ENCODE peak calls at places on chromosome X, in nine cellular contexts. E is adrenal gland; F is heart right ventricle; P is CD8-positive, alpha-beta T cell; G is psoas muscle; X is ovary; W is fibroblast of pulmonary artery; Q is left lung; K is AG10803. V is an unnamed sample.

GRCh38 chrX:12844319-12844718 is 22.6 kb upstream of the TLR7 start:
- DNase-seq in E (no peak), F (no peak), P (no peak), G (no peak), X (no peak), W (no peak), Q (no peak), K (no peak), V (no peak)

GRCh38 chrX:93985621-93986020 is 311.6 kb downstream of the FAM133A start:
- DNase-seq in E (no peak), F (no peak), P (no peak), G (no peak), X (no peak), W (no peak), Q (no peak), K (no peak), V (peak; percentile 2)

GRCh38 chrX:129653985-129654651 is 638 bp downstream of the APLN start:
- DNase-seq in E (no peak), F (no peak), P (no peak), G (no peak), X (no peak), W (no peak), Q (peak; percentile 78), K (no peak), V (no peak)

GRCh38 chrX:133390647-133391046 is 24.6 kb downstream of the GPC4 start:
- DNase-seq in E (no peak), F (no peak), P (no peak), G (no peak), X (no peak), W (no peak), Q (no peak), K (no peak), V (no peak)

GRCh38 chrX:32532282-32532681 is 679.1 kb downstream of the DMD start:
- DNase-seq in E (no peak), F (no peak), P (no peak), G (no peak), X (no peak), W (peak; percentile 6), Q (no peak), K (no peak), V (no peak)

GRCh38 chrX:41333744-41333993 is 293 bp upstream of the DDX3X start:
- DNase-seq in E (peak; percentile 90), F (peak; percentile 69), P (no peak), G (peak; percentile 82), X (no peak), W (peak; percentile 91), Q (no peak), K (peak; percentile 83), V (peak; percentile 92)

GRCh38 chrX:100999451-100999850 is 29.9 kb downstream of the ARL13A start:
- DNase-seq in E (no peak), F (no peak), P (no peak), G (no peak), X (no peak), W (no peak), Q (no peak), K (no peak), V (no peak)

GRCh38 chrX:72107320-72107719 is 24.4 kb downstream of the RTL5 start:
- DNase-seq in E (no peak), F (no peak), P (no peak), G (no peak), X (no peak), W (peak; percentile 28), Q (no peak), K (peak; percentile 41), V (peak; percentile 61)

DNA sequence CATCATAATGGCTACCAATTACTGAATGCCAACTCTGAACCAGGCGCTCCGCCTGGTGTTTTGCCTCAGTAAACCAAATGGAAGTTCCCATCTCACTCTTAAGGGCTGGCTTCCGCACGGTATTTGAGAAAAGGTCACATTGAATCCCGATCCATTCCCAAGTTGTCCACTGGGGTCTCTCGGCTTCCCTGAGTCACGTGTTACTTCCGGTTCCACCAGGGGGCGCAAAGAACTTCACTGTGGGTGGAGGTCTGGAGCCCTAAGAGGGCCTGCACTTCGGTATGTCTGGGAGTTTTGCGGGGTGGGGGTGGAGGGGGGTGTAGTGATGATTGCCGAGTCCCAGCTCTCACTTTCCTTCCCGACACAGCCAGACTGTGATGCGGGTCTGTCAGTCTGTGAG is 13.4 kb upstream of the NHS start:
- DNase-seq in E (no peak), F (no peak), P (no peak), G (no peak), X (no peak), W (no peak), Q (no peak), K (no peak), V (peak; percentile 5)
- TF ChIP-seq CTCF in E (peak; percentile 21), F (no peak), P (no peak), G (no peak), X (no peak), W (peak; percentile 6), Q (no peak), K (peak; percentile 16), V (peak; percentile 29)

GRCh38 chrX:5852941-5853340 is 375.7 kb downstream of the NLGN4X start:
- DNase-seq in E (no peak), F (no peak), P (no peak), G (no peak), X (no peak), W (no peak), Q (no peak), K (no peak), V (no peak)

GRCh38 chrX:5857232-5857631 is 371.4 kb downstream of the NLGN4X start:
- DNase-seq in E (no peak), F (no peak), P (no peak), G (no peak), X (no peak), W (no peak), Q (no peak), K (no peak), V (no peak)
- H3K4me3 ChIP-seq in E (no peak overlapping the region), F (no peak overlapping the region), P (no peak overlapping the region), G (no peak overlapping the region), X (no peak overlapping the region), W (no peak overlapping the region), Q (no peak overlapping the region), K (no peak overlapping the region), V (no peak overlapping the region)

GRCh38 chrX:136171420-136171819 is 24.1 kb downstream of the FHL1 start:
- DNase-seq in E (no peak), F (no peak), P (no peak), G (no peak), X (no peak), W (no peak), Q (no peak), K (no peak), V (no peak)

GRCh38 chrX:136170109-136170800 is 22.9 kb downstream of the FHL1 start:
- DNase-seq in E (peak; percentile 48), F (peak; percentile 37), P (no peak), G (no peak), X (peak; percentile 25), W (peak; percentile 58), Q (no peak), K (peak; percentile 71), V (peak; percentile 59)

GRCh38 chrX:136163694-136164093 is 16.4 kb downstream of the FHL1 start:
- DNase-seq in E (no peak), F (no peak), P (no peak), G (no peak), X (no peak), W (no peak), Q (no peak), K (peak; percentile 26), V (peak; percentile 40)

GRCh38 chrX:136166221-136166855 is 19.0 kb downstream of the FHL1 start:
- DNase-seq in E (no peak), F (peak; percentile 23), P (no peak), G (no peak), X (no peak), W (peak; percentile 58), Q (no peak), K (peak; percentile 60), V (peak; percentile 61)

DNA sequence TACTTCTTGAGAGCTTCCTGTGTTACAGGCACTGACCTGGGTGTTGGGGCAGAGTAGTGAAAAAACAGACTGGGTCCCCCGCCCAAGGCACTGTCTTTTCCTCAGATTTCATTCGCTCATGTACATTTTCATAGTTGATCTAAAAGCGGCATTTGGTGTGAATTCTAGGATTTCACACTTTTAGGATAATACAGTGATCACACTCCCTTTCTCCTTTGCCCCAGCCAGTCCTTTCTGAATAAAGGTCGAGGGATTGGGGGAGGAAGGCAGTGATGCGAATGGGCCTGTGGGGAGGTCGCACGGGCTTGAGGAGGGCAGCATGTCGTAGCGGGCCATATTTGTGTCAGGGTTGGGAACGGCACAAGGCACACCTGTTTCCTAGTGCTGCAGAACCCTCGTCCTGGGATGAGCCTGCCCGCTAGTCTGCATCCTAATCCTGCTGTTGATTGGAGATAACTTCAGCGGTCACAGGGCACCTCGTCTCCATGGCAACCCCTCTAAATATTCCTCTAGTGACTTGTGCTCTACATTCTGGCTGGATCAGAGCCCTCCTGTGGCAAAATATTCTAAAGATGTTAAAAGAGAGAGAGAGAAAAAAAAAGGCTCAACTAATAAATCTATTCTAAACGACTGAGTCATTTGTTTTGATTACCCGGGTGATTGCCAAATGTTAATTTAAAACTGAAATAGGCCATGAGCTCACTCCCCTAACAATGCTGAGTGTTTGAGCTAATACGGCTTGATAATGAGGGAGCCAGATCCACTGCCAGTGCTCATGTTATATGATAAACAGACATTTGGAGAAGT is 21.8 kb downstream of the FHL1 start:
- DNase-seq in E (peak; percentile 62), F (peak; percentile 73), P (no peak), G (peak; percentile 37), X (peak; percentile 29), W (peak; percentile 83), Q (no peak), K (peak; percentile 96), V (peak; percentile 94)
- TF ChIP-seq CTCF in E (no peak), F (no peak), P (no peak), G (no peak), X (no peak), W (no peak), Q (no peak), K (peak; percentile 9), V (no peak)

DNA sequence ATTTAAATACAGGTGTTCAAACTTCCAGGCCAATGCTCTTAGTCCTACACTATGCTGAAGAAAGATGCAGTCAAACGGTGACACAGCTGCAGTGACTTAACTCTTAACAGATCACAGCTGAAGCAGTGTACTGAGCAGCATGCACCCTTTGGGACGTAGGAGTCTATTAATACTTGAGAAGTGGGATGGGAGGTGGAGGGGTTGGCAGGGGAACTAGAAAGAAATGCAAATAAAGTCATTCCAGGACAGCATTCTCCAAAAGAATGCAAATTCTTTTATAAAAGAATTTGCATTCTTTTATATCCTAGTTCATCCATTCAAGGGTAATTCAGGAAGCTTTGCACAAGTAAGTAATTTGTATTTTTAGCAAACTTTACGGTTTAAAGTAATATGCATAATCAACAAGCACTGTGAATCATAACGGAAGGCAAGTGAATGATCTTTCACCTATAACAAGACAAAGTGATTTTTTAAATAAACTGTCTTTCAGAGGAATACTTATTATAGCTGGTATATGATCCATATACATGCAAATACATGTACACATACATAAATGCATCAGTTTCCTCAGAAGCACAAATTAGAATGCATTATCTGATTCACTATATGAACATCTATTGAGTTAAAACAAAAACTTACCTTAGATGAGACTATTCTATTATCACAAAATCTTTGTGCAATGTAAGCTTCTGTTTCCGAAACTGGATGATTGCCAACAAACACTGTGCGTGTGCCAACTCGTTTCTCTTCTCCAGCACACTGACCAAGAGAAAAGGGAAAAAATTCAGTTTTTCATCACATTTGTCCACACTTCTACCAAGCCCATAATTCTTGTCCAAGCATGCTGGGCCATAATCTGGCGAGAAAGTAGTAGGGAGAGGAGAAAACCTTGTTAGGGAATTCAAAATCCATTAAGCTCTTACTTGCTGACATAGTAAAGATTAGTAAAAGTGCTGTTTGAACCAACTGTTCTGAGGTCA is 106.5 kb downstream of the ATP11C start:
- DNase-seq in E (peak; percentile 37), F (no peak), P (no peak), G (no peak), X (no peak), W (peak; percentile 55), Q (no peak), K (peak; percentile 88), V (peak; percentile 47)
- H3K4me3 ChIP-seq in E (no peak overlapping the region), F (no peak overlapping the region), P (no peak overlapping the region), G (no peak overlapping the region), X (no peak overlapping the region), W (no peak overlapping the region), Q (no peak overlapping the region), K (no peak overlapping the region), V (no peak overlapping the region)